ENCODE peak calls at places on chromosomes 12 and 14, in ten cellular contexts. D is activated B cell treated with CpG ODN at 0.5 μM for 24 hours; W is SW 1271; Z is H7; I is activated T-helper 2 cell treated with anti-CD3 and anti-CD28 coated beads, Interferon-gamma antibody, Interleukin-2, Interleukin-4, amounts not matched to agents 10 μg/mL and 5 μg/mL and 100 μg/mL, durations not matched to agents 14 hours and 24 hours and 36 hours; N is GM20000; M is NCI-H146; J is amniotic epithelial cell; H is fibroblast of gingiva; F is left lung. C is an unnamed sample.
A peak's percentile ranks its signal among the peaks of the same experiment; 100 is the strongest.

GRCh38 chr14:65303902-65304222 is 108.7 kb upstream of the FUT8 start:
- DNase-seq in D (no peak), W (no peak), Z (no peak), I (no peak), N (no peak), M (no peak), J (no peak), H (no peak), F (no peak), C (no peak)

GRCh38 chr14:21025374-21026151 is 702 bp upstream of the NDRG2 start:
- DNase-seq in D (no peak), W (no peak), Z (peak; percentile 90), I (no peak), N (no peak), M (no peak), J (no peak), H (no peak), F (no peak), C (no peak)

GRCh38 chr12:32605326-32606095 is 73.6 kb upstream of the DNM1L start:
- DNase-seq in D (no peak), W (no peak), Z (no peak), I (no peak), N (no peak), M (no peak), J (no peak), H (no peak), F (no peak), C (no peak)

GRCh38 chr12:73445658-73446324 is 1091.8 kb upstream of the ATXN7L3B start:
- DNase-seq in D (no peak), W (no peak), Z (no peak), I (no peak), N (peak; percentile 2), M (no peak), J (no peak), H (no peak), F (no peak), C (no peak)

GRCh38 chr14:89308232-89308959 is 108.6 kb downstream of the FOXN3 start:
- DNase-seq in D (peak; percentile 25), W (no peak), Z (no peak), I (no peak), N (peak; percentile 49), M (no peak), J (no peak), H (no peak), F (no peak), C (no peak)

GRCh38 chr12:60872219-60872618 is 1276.4 kb downstream of the SLC16A7 start:
- DNase-seq in D (no peak), W (no peak), Z (no peak), I (no peak), N (no peak), M (no peak), J (no peak), H (no peak), F (peak; percentile 53), C (no peak)

GRCh38 chr14:103905861-103906456 is 22.3 kb upstream of the TDRD9 start:
- DNase-seq in D (no peak), W (no peak), Z (peak; percentile 90), I (no peak), N (no peak), M (peak; percentile 53), J (no peak), H (no peak), F (no peak), C (no peak)

GRCh38 chr12:153080-153746 is 60.7 kb downstream of the SLC6A12 start:
- DNase-seq in D (peak; percentile 18), W (peak; percentile 71), Z (peak; percentile 95), I (peak; percentile 31), N (peak; percentile 81), M (peak; percentile 93), J (peak; percentile 58), H (no peak), F (peak; percentile 80), C (peak; percentile 40)

GRCh38 chr12:75317784-75318183 is 12.3 kb downstream of the CAPS2 start:
- DNase-seq in D (no peak), W (no peak), Z (no peak), I (no peak), N (no peak), M (no peak), J (no peak), H (no peak), F (no peak), C (no peak)

GRCh38 chr12:121128908-121129704 is 3.6 kb upstream of the P2RX7 start:
- DNase-seq in D (peak; percentile 65), W (no peak), Z (peak; percentile 67), I (peak; percentile 83), N (peak; percentile 81), M (peak; percentile 61), J (no peak), H (peak; percentile 54), F (no peak), C (peak; percentile 38)

GRCh38 chr12:66881401-66881800 is 202.5 kb upstream of the GRIP1 start:
- DNase-seq in D (no peak), W (no peak), Z (no peak), I (no peak), N (no peak), M (no peak), J (no peak), H (no peak), F (no peak), C (no peak)

GRCh38 chr12:111842556-111843396 is 748 bp downstream of the MAPKAPK5 start:
- DNase-seq in D (no peak), W (peak; percentile 21), Z (peak; percentile 51), I (peak; percentile 23), N (no peak), M (peak; percentile 45), J (peak; percentile 9), H (no peak), F (no peak), C (no peak)

GRCh38 chr14:92586001-92586947 is 72.7 kb downstream of the RIN3 start:
- DNase-seq in D (no peak), W (peak; percentile 14), Z (no peak), I (peak; percentile 44), N (peak; percentile 40), M (no peak), J (peak; percentile 98), H (peak; percentile 76), F (no peak), C (peak; percentile 90)

GRCh38 chr12:109811624-109811995 is 21.6 kb downstream of the TRPV4 start:
- DNase-seq in D (no peak), W (no peak), Z (peak; percentile 63), I (no peak), N (no peak), M (peak; percentile 55), J (no peak), H (no peak), F (peak; percentile 7), C (no peak)

GRCh38 chr12:101570022-101570421 is 24.7 kb upstream of the MYBPC1 start:
- DNase-seq in D (no peak), W (peak; percentile 23), Z (no peak), I (no peak), N (peak; percentile 11), M (no peak), J (peak; percentile 36), H (peak; percentile 35), F (no peak), C (peak; percentile 25)

GRCh38 chr14:23378612-23379220 is 1.9 kb downstream of the CMTM5 start:
- DNase-seq in D (no peak), W (no peak), Z (no peak), I (no peak), N (no peak), M (no peak), J (no peak), H (no peak), F (peak; percentile 65), C (no peak)

GRCh38 chr14:93329965-93330608 is 2.7 kb downstream of the BTBD7 start:
- DNase-seq in D (no peak), W (no peak), Z (no peak), I (no peak), N (no peak), M (no peak), J (no peak), H (no peak), F (no peak), C (no peak)

GRCh38 chr12:44674866-44675265 is 201.2 kb downstream of the NELL2 start:
- DNase-seq in D (no peak), W (no peak), Z (no peak), I (no peak), N (no peak), M (no peak), J (no peak), H (no peak), F (no peak), C (no peak)

GRCh38 chr12:40662366-40662765 is 29.9 kb upstream of the CNTN1 start:
- DNase-seq in D (no peak), W (no peak), Z (no peak), I (no peak), N (no peak), M (no peak), J (no peak), H (no peak), F (no peak), C (no peak)

GRCh38 chr12:107684990-107685359 is 624 bp upstream of the PWP1 start:
- DNase-seq in D (no peak), W (peak; percentile 31), Z (peak; percentile 69), I (no peak), N (no peak), M (peak; percentile 76), J (peak; percentile 27), H (no peak), F (no peak), C (peak; percentile 23)

GRCh38 chr14:68563256-68564131 is 229.4 kb downstream of the ZFP36L1 start:
- DNase-seq in D (no peak), W (no peak), Z (no peak), I (no peak), N (no peak), M (no peak), J (peak; percentile 40), H (peak; percentile 81), F (no peak), C (no peak)

GRCh38 chr12:27622436-27623185 is 73.6 kb upstream of the REP15 start:
- DNase-seq in D (no peak), W (no peak), Z (no peak), I (no peak), N (no peak), M (no peak), J (no peak), H (no peak), F (no peak), C (no peak)

C was measured in brain microvascular endothelial cell.